ENCODE peak calls at places on chromosomes 16 and 17, in five cellular contexts. One of them, this sample, is unnamed.

GRCh38 chr16:4317471-4318170 is 1.8 kb downstream of the GLIS2 start:
- DNase-seq in HCT116: no peak
- DNase-seq in transverse colon: no peak
- DNase-seq in ascending aorta: peak
- DNase-seq in neural progenitor cell: peak
- DNase-seq in this sample: no peak

GRCh38 chr16:87391324-87391949 is 699 bp upstream of the MAP1LC3B start:
- DNase-seq in HCT116: no peak
- DNase-seq in transverse colon: peak
- DNase-seq in ascending aorta: peak
- DNase-seq in neural progenitor cell: peak
- DNase-seq in this sample: peak

GRCh38 chr16:85055503-85056210 is 28.1 kb downstream of the KIAA0513 start:
- DNase-seq in HCT116: no peak
- DNase-seq in transverse colon: peak
- DNase-seq in ascending aorta: peak
- DNase-seq in neural progenitor cell: no peak
- DNase-seq in this sample: peak

GRCh38 chr16:2467301-2468141 is 3.6 kb upstream of the NTN3 start:
- DNase-seq in HCT116: peak
- DNase-seq in transverse colon: peak
- DNase-seq in ascending aorta: peak
- DNase-seq in neural progenitor cell: peak
- DNase-seq in this sample: peak

GRCh38 chr16:71708696-71709095 is 15.8 kb downstream of the PHLPP2 start:
- DNase-seq in HCT116: no peak
- DNase-seq in transverse colon: no peak
- DNase-seq in ascending aorta: no peak
- DNase-seq in neural progenitor cell: no peak
- DNase-seq in this sample: no peak

GRCh38 chr17:5619088-5619740 is 34.9 kb upstream of the NLRP1 start:
- DNase-seq in HCT116: no peak
- DNase-seq in transverse colon: no peak
- DNase-seq in ascending aorta: no peak
- DNase-seq in neural progenitor cell: no peak
- DNase-seq in this sample: no peak

GRCh38 chr17:75152971-75153853 is 1.1 kb downstream of the JPT1 start:
- DNase-seq in HCT116: no peak
- DNase-seq in transverse colon: peak
- DNase-seq in ascending aorta: no peak
- DNase-seq in neural progenitor cell: peak
- DNase-seq in this sample: no peak

GRCh38 chr17:17561408-17562144 is 29.9 kb downstream of the PEMT start:
- DNase-seq in HCT116: no peak
- DNase-seq in transverse colon: peak
- DNase-seq in ascending aorta: peak
- DNase-seq in neural progenitor cell: no peak
- DNase-seq in this sample: peak

GRCh38 chr16:69741951-69742904 is 12.5 kb downstream of the NOB1 start:
- DNase-seq in HCT116: no peak
- DNase-seq in transverse colon: peak
- DNase-seq in ascending aorta: peak
- DNase-seq in neural progenitor cell: no peak
- DNase-seq in this sample: peak

GRCh38 chr17:79674506-79675412 is 56.0 kb upstream of the ENPP7 start:
- DNase-seq in HCT116: no peak
- DNase-seq in transverse colon: no peak
- DNase-seq in ascending aorta: no peak
- DNase-seq in neural progenitor cell: no peak
- DNase-seq in this sample: peak

GRCh38 chr16:29779474-29779873 is 1.4 kb downstream of the ZG16 start:
- DNase-seq in HCT116: no peak
- DNase-seq in transverse colon: no peak
- DNase-seq in ascending aorta: no peak
- DNase-seq in neural progenitor cell: no peak
- DNase-seq in this sample: no peak

GRCh38 chr17:58527949-58528348 is 13.5 kb upstream of the MTMR4 start:
- DNase-seq in HCT116: no peak
- DNase-seq in transverse colon: no peak
- DNase-seq in ascending aorta: no peak
- DNase-seq in neural progenitor cell: no peak
- DNase-seq in this sample: no peak

GRCh38 chr17:9360610-9361571 is 214.7 kb downstream of the STX8 start:
- DNase-seq in HCT116: no peak
- DNase-seq in transverse colon: peak
- DNase-seq in ascending aorta: peak
- DNase-seq in neural progenitor cell: no peak
- DNase-seq in this sample: no peak

GRCh38 chr17:81035389-81036127 is 607 bp downstream of the BAIAP2 start:
- DNase-seq in HCT116: no peak
- DNase-seq in transverse colon: no peak
- DNase-seq in ascending aorta: no peak
- DNase-seq in neural progenitor cell: peak
- DNase-seq in this sample: no peak

GRCh38 chr17:17253445-17253844 is 16.5 kb upstream of the FLCN start:
- DNase-seq in HCT116: no peak
- DNase-seq in transverse colon: no peak
- DNase-seq in ascending aorta: peak
- DNase-seq in neural progenitor cell: no peak
- DNase-seq in this sample: no peak

GRCh38 chr16:554640-555413 is 5.4 kb upstream of the PRR35 start:
- DNase-seq in HCT116: no peak
- DNase-seq in transverse colon: peak
- DNase-seq in ascending aorta: no peak
- DNase-seq in neural progenitor cell: no peak
- DNase-seq in this sample: no peak

GRCh38 chr17:52724578-52724977 is 566.1 kb upstream of the CA10 start:
- DNase-seq in HCT116: no peak
- DNase-seq in transverse colon: no peak
- DNase-seq in ascending aorta: no peak
- DNase-seq in neural progenitor cell: no peak
- DNase-seq in this sample: no peak

GRCh38 chr16:26982422-26982821 is 84.3 kb upstream of the C16orf82 start:
- DNase-seq in HCT116: no peak
- DNase-seq in transverse colon: no peak
- DNase-seq in ascending aorta: no peak
- DNase-seq in neural progenitor cell: no peak
- DNase-seq in this sample: no peak

GRCh38 chr16:74480150-74481029 is 59.1 kb upstream of the CLEC18B start:
- DNase-seq in HCT116: peak
- DNase-seq in transverse colon: peak
- DNase-seq in ascending aorta: no peak
- DNase-seq in neural progenitor cell: peak
- DNase-seq in this sample: peak

GRCh38 chr16:81964808-81965207 is 46.5 kb downstream of the SDR42E1 start:
- DNase-seq in HCT116: no peak
- DNase-seq in transverse colon: no peak
- DNase-seq in ascending aorta: no peak
- DNase-seq in neural progenitor cell: no peak
- DNase-seq in this sample: no peak

GRCh38 chr17:29621751-29622194 is 939 bp downstream of the CORO6 start:
- DNase-seq in HCT116: no peak
- DNase-seq in transverse colon: no peak
- DNase-seq in ascending aorta: no peak
- DNase-seq in neural progenitor cell: no peak
- DNase-seq in this sample: no peak

GRCh38 chr16:84514874-84515835 is 10.7 kb upstream of the MEAK7 start:
- DNase-seq in HCT116: no peak
- DNase-seq in transverse colon: peak
- DNase-seq in ascending aorta: no peak
- DNase-seq in neural progenitor cell: peak
- DNase-seq in this sample: peak

GRCh38 chr17:21089145-21089544 is 37.6 kb upstream of the DHRS7B start:
- DNase-seq in HCT116: no peak
- DNase-seq in transverse colon: no peak
- DNase-seq in ascending aorta: no peak
- DNase-seq in neural progenitor cell: no peak
- DNase-seq in this sample: no peak

GRCh38 chr16:57486858-57487834 is 853 bp upstream of the DOK4 start:
- DNase-seq in HCT116: no peak
- DNase-seq in transverse colon: no peak
- DNase-seq in ascending aorta: no peak
- DNase-seq in neural progenitor cell: no peak
- DNase-seq in this sample: no peak

DNA sequence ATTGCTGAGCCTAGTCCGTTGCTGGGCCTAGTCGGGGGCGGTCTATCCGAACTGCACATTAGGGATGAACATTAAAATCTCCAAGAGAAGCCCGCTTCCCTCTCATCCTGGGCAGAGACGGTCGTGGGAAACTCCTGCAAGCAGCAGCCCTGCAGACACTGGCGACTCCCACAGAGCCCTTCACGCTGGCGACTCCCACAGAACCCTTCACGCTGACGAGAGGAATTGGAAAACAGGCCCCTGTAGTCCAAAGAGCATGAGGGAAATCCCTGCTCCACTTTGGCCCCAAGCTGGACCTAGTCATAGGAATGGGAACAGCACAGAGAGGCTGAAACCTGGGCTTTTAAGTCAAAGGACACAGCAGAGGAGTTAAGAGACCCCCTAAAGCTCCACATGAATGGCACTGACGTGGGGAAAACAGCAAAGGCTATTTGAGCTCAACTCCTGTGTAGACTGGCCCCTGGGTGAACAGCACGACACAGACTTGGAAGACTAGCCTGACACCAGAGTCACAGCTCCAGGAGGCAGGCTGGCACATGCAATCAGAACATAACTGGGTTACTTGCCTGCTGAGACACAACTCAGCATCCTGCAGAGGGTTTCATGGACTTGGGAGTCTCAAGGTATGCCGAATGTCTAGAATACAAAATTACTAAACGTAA is 42.2 kb downstream of the WDR45B start:
- DNase-seq in HCT116: no peak
- DNase-seq in transverse colon: no peak
- DNase-seq in ascending aorta: no peak
- DNase-seq in neural progenitor cell: no peak
- DNase-seq in this sample: no peak
- H3K27ac ChIP-seq in HCT116: peak
- H3K27ac ChIP-seq in transverse colon: no peak
- H3K27ac ChIP-seq in ascending aorta: no peak
- H3K27ac ChIP-seq in neural progenitor cell: peak
- H3K27ac ChIP-seq in this sample: no peak

GRCh38 chr16:5826332-5826731 is 728.7 kb upstream of the EEF2KMT start:
- DNase-seq in HCT116: no peak
- DNase-seq in transverse colon: no peak
- DNase-seq in ascending aorta: no peak
- DNase-seq in neural progenitor cell: no peak
- DNase-seq in this sample: no peak
- H3K27ac ChIP-seq in HCT116: no peak
- H3K27ac ChIP-seq in transverse colon: no peak
- H3K27ac ChIP-seq in ascending aorta: no peak
- H3K27ac ChIP-seq in neural progenitor cell: no peak
- H3K27ac ChIP-seq in this sample: no peak

GRCh38 chr16:28289939-28290862 is 2.1 kb upstream of the SBK1 start:
- DNase-seq in HCT116: no peak
- DNase-seq in transverse colon: no peak
- DNase-seq in ascending aorta: no peak
- DNase-seq in neural progenitor cell: no peak
- DNase-seq in this sample: no peak
- H3K27ac ChIP-seq in HCT116: no peak
- H3K27ac ChIP-seq in transverse colon: no peak
- H3K27ac ChIP-seq in ascending aorta: no peak
- H3K27ac ChIP-seq in neural progenitor cell: no peak
- H3K27ac ChIP-seq in this sample: no peak

GRCh38 chr16:14399397-14400284 is 230.4 kb downstream of the PARN start:
- DNase-seq in HCT116: peak
- DNase-seq in transverse colon: no peak
- DNase-seq in ascending aorta: peak
- DNase-seq in neural progenitor cell: peak
- DNase-seq in this sample: no peak

GRCh38 chr16:14401839-14402115 is 228.3 kb downstream of the PARN start:
- DNase-seq in HCT116: no peak
- DNase-seq in transverse colon: no peak
- DNase-seq in ascending aorta: peak
- DNase-seq in neural progenitor cell: no peak
- DNase-seq in this sample: no peak

GRCh38 chr16:14394834-14395233 is 235.2 kb downstream of the PARN start:
- DNase-seq in HCT116: no peak
- DNase-seq in transverse colon: no peak
- DNase-seq in ascending aorta: no peak
- DNase-seq in neural progenitor cell: no peak
- DNase-seq in this sample: no peak

GRCh38 chr16:14400285-14400977 is 229.6 kb downstream of the PARN start:
- DNase-seq in HCT116: no peak
- DNase-seq in transverse colon: no peak
- DNase-seq in ascending aorta: no peak
- DNase-seq in neural progenitor cell: no peak
- DNase-seq in this sample: no peak

DNA sequence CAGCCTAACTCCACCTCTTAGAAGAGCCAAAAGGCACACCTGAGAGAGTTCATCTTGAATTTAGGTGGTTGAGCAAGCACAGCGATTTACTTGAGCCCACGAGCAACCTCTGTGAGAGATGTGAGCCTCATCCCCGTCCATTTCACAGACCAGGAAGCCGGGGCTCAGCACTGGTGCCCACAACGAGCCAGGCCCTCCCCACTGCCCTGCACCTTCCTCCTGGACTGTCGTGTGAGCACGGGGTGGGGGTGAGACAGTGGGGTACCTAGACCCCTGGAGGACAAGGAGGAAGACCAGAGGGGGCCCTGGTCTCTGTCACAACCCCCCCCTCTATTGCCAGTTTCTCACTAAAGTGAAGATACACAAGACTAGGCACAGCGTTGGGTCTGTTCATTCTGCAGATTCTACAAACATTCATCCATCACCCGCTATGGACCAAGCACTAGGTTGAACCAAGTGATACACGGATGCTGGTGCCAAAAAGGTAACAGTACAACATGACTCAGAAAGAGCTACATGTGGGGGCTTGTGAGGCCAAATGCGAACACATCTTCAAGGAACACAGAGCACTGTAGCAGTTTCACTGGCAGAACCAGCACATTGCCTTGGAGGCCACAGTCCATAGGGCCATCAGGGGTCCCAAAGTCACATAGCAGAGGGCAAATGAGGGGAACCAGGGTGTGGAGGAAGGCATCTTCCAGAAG is 231.9 kb downstream of the PARN start:
- DNase-seq in HCT116: no peak
- DNase-seq in transverse colon: no peak
- DNase-seq in ascending aorta: no peak
- DNase-seq in neural progenitor cell: no peak
- DNase-seq in this sample: no peak
- H3K27ac ChIP-seq in HCT116: peak
- H3K27ac ChIP-seq in transverse colon: no peak
- H3K27ac ChIP-seq in ascending aorta: no peak
- H3K27ac ChIP-seq in neural progenitor cell: no peak
- H3K27ac ChIP-seq in this sample: no peak

DNA sequence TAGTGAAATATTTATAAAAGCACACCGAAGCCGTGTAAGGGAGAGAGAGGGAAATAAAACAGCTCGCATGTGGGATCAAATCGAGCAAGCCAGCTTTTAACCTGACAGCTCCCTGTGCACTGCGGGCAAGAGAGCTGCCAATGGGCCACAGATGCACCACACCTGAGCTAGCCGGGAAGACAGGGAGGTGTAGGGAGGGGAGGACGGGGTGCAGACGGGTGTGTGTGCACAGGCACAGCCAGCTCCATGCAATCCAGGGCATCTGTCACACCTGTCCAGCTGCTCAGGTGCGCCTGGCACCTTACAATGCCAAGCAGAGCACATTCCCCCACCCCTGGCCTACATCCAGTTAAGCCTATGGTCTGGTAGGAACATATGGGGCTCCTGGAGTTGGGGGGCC is 70.0 kb downstream of the C16orf78 start:
- DNase-seq in HCT116: no peak
- DNase-seq in transverse colon: no peak
- DNase-seq in ascending aorta: no peak
- DNase-seq in neural progenitor cell: no peak
- DNase-seq in this sample: no peak
- H3K27ac ChIP-seq in HCT116: no peak
- H3K27ac ChIP-seq in transverse colon: no peak
- H3K27ac ChIP-seq in ascending aorta: no peak
- H3K27ac ChIP-seq in neural progenitor cell: no peak
- H3K27ac ChIP-seq in this sample: no peak

This sample was measured in breast epithelium.